ENCODE peak calls at places on chromosome X, in six cellular contexts. B, L, W, F, S and V are unnamed samples.

GRCh38 chrX:10603612-10604011 is 16.8 kb downstream of the MID1 start:
- DNase-seq in B (no peak), S (no peak), W (no peak), F (no peak), L (no peak), V (no peak)

GRCh38 chrX:372856-373640 is 13.7 kb downstream of the PPP2R3B start:
- DNase-seq in F (no peak), W (no peak), L (no peak), S (peak; percentile 34), B (no peak), V (no peak)

GRCh38 chrX:125306335-125306866 is 13.3 kb upstream of the TEX13C start:
- DNase-seq in W (no peak), B (no peak), F (no peak), L (no peak), S (no peak), V (no peak)

GRCh38 chrX:11180571-11180970 is 69.4 kb downstream of the HCCS start:
- DNase-seq in F (no peak), L (no peak), B (no peak), S (no peak), W (no peak), V (no peak)

GRCh38 chrX:132651411-132652086 is 162.7 kb upstream of the MBNL3 start:
- DNase-seq in B (no peak), F (no peak), L (no peak), S (no peak), W (no peak), V (peak; percentile 2)

GRCh38 chrX:153685751-153686676 is 1.7 kb upstream of the SLC6A8 start:
- DNase-seq in B (no peak), S (no peak), F (peak; percentile 34), W (no peak), L (peak; percentile 9), V (no peak)

GRCh38 chrX:43953218-43953617 is 20.0 kb downstream of the NDP start:
- DNase-seq in S (no peak), W (no peak), L (no peak), B (no peak), F (no peak), V (no peak)

GRCh38 chrX:73851014-73852009 is 288.3 kb downstream of the CHIC1 start:
- DNase-seq in L (peak; percentile 90), W (peak; percentile 84), F (peak; percentile 88), B (no peak), S (no peak), V (no peak)

GRCh38 chrX:84339507-84340364 is 151.7 kb upstream of the RPS6KA6 start:
- DNase-seq in B (no peak), S (peak; percentile 34), W (no peak), L (no peak), F (no peak), V (no peak)

GRCh38 chrX:11704725-11705495 is 39.2 kb upstream of the ARHGAP6 start:
- DNase-seq in B (no peak), S (peak; percentile 31), W (no peak), L (no peak), F (no peak), V (no peak)

GRCh38 chrX:94635003-94635402 is 961.0 kb downstream of the FAM133A start:
- DNase-seq in L (no peak), W (no peak), S (no peak), B (no peak), F (no peak), V (no peak)

GRCh38 chrX:40169193-40170086 is 71.7 kb upstream of the BCOR start:
- DNase-seq in S (peak; percentile 84), W (peak; percentile 43), L (peak; percentile 80), F (peak; percentile 44), B (peak; percentile 69), V (peak; percentile 78)
- TF ChIP-seq CTCF in S (peak; percentile 48), W (peak; percentile 53), L (peak; percentile 43), F (no peak), B (peak; percentile 27), V (peak; percentile 51)

GRCh38 chrX:42289492-42290385 is 366.4 kb upstream of the CASK start:
- DNase-seq in B (no peak), F (no peak), L (no peak), S (no peak), W (no peak), V (no peak)

GRCh38 chrX:42290608-42291007 is 367.3 kb upstream of the CASK start:
- DNase-seq in W (no peak), L (no peak), B (no peak), F (no peak), S (peak; percentile 4), V (no peak)
- TF ChIP-seq CTCF in W (peak; percentile 27), L (no peak), B (no peak), F (no peak), S (peak; percentile 18), V (no peak)

GRCh38 chrX:8453619-8454018 is 11.0 kb upstream of the VCX3B start:
- DNase-seq in F (no peak), B (no peak), S (no peak), W (no peak), L (no peak), V (no peak)

DNA sequence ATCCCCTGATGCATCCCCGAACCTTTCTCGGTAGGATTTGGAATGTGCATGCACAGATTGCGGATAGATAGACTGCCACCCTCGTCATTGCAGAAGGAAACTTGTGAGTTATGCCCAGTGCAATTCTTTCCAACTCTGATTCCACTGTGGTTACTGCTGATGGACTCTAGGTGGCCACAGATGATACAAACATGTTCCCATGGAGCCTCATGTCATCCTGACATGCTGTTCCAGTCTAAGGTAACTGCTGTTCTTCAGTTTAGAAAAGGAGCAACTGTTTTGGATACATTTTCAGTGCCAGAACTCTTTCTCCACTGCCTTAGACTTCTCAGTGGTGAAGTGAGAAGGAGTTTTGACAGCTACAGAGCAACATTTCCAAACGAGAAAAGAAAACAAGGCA is 9.0 kb upstream of the VCX3B start:
- DNase-seq in F (no peak), S (no peak), B (no peak), L (no peak), W (no peak), V (no peak)
- TF ChIP-seq CTCF in F (no peak), S (peak; percentile 15), B (no peak), L (no peak), W (peak; percentile 4), V (no peak)

DNA sequence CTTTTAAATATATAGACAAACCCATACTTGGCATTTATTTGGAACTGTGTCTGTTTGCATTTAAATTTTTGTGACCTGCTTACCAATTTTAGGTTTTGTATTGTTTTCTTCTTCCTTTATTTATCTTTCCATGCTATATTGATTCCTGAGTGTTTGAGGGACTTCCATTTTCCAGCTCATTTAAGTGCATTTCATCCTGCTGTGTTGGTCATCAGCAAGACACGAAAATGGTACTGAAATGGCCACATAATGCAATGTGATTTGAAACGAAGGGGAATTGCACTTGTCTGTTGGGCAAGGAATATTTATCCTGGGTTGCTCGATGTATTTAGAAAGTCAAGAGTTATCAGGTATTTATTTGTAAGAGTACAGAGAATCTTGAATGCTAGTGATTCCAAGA is 524.3 kb upstream of the MAGEB2 start:
- DNase-seq in S (no peak), F (no peak), L (no peak), W (no peak), B (no peak), V (no peak)
- TF ChIP-seq CTCF in S (no peak), F (no peak), L (no peak), W (no peak), B (no peak), V (no peak)

DNA sequence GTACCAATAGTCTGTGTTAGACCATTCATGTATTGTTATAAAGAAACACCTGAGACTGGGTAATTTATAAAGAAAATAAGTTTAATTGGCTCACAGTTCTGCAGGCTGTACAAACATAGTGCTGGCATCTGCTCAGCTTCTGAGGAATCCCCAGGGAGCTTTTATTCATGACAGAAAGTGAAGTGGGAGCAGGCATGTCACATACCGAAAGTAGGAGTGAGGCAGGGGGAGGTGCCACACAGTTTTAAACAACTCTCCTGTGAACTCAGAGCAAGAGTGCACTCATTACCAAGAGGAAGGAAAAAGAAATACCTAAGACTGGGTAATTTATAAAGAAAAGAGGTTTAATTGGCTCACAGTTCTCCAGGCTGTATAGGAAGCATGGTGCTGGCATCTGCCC is 591.2 kb downstream of the PPP4R3C start:
- DNase-seq in L (no peak), S (no peak), W (no peak), B (no peak), F (no peak), V (no peak)
- TF ChIP-seq CTCF in L (no peak), S (no peak), W (no peak), B (no peak), F (no peak), V (no peak)

DNA sequence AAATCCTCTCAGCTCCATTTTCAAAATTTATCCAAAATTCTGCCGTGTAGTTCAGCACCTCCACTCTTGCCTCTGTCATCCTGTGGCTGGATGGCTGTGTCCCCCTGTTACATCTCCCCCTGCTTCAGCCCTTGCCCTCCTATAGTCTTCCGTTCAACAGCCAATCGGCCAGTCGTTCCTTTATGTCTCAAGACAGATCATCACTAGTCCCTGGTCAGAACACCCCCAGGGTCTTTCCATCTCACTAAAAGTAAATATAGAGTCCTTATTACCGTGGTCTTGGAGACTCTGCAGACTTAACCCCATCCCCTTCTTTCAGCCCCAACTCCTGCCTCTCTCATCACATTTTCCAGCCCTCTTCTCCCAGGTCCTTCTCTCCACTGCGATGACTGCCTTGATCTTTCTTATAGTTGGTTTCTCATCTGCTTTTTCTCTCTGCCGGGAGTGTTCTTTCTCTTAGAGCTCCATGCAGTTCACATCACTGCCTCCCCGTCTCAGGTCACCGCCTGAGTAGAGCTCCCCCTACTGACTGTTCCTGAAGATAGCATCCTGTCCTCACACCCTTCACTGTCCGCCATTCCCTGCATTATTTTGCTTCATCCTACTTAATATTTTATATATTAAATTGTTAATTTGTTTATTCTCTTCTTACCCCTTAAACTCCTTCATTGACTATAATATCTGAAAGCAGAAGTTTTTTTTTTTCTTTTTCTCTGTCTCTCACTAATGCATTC is 736.9 kb upstream of the MAGEB2 start:
- DNase-seq in L (peak; percentile 16), F (no peak), S (peak; percentile 48), W (no peak), B (no peak), V (peak; percentile 27)
- TF ChIP-seq CTCF in L (peak; percentile 40), F (peak; percentile 21), S (peak; percentile 49), W (peak; percentile 60), B (peak; percentile 46), V (peak; percentile 59)

GRCh38 chrX:41386222-41386990 is 52.4 kb downstream of the DDX3X start:
- DNase-seq in B (no peak), L (no peak), F (no peak), S (peak; percentile 23), W (no peak), V (no peak)
- TF ChIP-seq CTCF in B (no peak), L (no peak), F (no peak), S (no peak), W (no peak), V (no peak)

DNA sequence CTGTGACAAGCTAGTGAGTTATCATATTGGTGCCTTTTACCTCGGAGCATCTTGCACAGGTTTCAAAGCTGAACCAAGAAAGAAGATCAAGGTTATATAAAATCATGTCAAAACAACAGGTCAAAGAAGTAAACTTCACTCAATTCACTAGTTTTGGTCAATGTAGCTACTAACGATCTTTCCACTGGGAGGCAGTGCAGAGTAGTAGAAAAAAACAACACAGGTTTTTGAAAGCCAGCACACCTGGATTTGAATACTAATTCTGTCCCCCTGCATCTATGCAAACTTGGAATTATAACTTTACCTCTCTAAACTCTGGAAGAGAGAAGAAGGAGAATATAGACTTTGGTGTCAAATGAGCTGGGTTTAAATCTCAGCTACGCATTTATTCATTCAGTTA is 266.1 kb downstream of the GRIA3 start:
- DNase-seq in L (no peak), F (no peak), W (no peak), S (peak; percentile 16), B (no peak), V (peak; percentile 11)
- TF ChIP-seq CTCF in L (no peak), F (no peak), W (peak; percentile 48), S (peak; percentile 47), B (peak; percentile 20), V (no peak)

GRCh38 chrX:151505796-151506195 is 57.7 kb upstream of the PASD1 start:
- DNase-seq in W (no peak), B (no peak), L (no peak), S (no peak), F (no peak), V (peak; percentile 14)
- TF ChIP-seq CTCF in W (no peak), B (peak; percentile 23), L (no peak), S (no peak), F (no peak), V (no peak)